ENCODE peak calls at places on chromosome 19, in four cellular contexts. A, W, N and X are unnamed samples.

GRCh38 chr19:54464044-54464623 is 556 bp upstream of the LENG9 start:
- DNase-seq in A (no peak), W (peak; percentile 80), N (peak; percentile 94), X (peak; percentile 56)

GRCh38 chr19:39915101-39915847 is 19.2 kb downstream of the FCGBP start:
- DNase-seq in A (no peak), W (no peak), N (no peak), X (no peak)

GRCh38 chr19:55440411-55441105 is 2.5 kb downstream of the SHISA7 start:
- DNase-seq in A (no peak), W (no peak), N (no peak), X (no peak)

GRCh38 chr19:1862068-1862423 is 1.3 kb downstream of the KLF16 start:
- DNase-seq in A (no peak), W (no peak), N (no peak), X (no peak)

GRCh38 chr19:54230031-54230430 is 7.2 kb upstream of the LILRB3 start:
- DNase-seq in A (no peak), W (no peak), N (no peak), X (no peak)

GRCh38 chr19:3249408-3249807 is 24.9 kb downstream of the CELF5 start:
- DNase-seq in A (no peak), W (no peak), N (no peak), X (no peak)

GRCh38 chr19:15623711-15624318 is 8.8 kb downstream of the CYP4F8 start:
- DNase-seq in A (no peak), W (no peak), N (no peak), X (no peak)

GRCh38 chr19:56690668-56691067 is 19.1 kb upstream of the ZNF835 start:
- DNase-seq in A (no peak), W (no peak), N (no peak), X (no peak)

GRCh38 chr19:5156231-5156986 is 184.2 kb downstream of the PTPRS start:
- DNase-seq in A (no peak), W (no peak), N (no peak), X (no peak)

GRCh38 chr19:54653181-54653809 is 9.5 kb upstream of the LILRB4 start:
- DNase-seq in A (no peak), W (no peak), N (peak; percentile 52), X (no peak)

GRCh38 chr19:48325265-48325910 is at the start of gene EMP3:
- DNase-seq in A (peak; percentile 70), W (peak; percentile 55), N (peak; percentile 96), X (peak; percentile 71)

GRCh38 chr19:46944918-46945628 is 74.6 kb upstream of the NPAS1 start:
- DNase-seq in A (no peak), W (no peak), N (peak; percentile 76), X (no peak)

GRCh38 chr19:54162241-54162805 is 2.8 kb upstream of the LENG1 start:
- DNase-seq in A (no peak), W (no peak), N (peak; percentile 76), X (no peak)

GRCh38 chr19:51001495-51001894 is at the start of gene KLK8:
- DNase-seq in A (no peak), W (no peak), N (no peak), X (no peak)

GRCh38 chr19:5775668-5776309 is 8.8 kb downstream of the PRR22 start:
- DNase-seq in A (peak; percentile 90), W (no peak), N (peak; percentile 65), X (no peak)

GRCh38 chr19:56174086-56174485 is 1.7 kb upstream of the GALP start:
- DNase-seq in A (no peak), W (no peak), N (no peak), X (no peak)

GRCh38 chr19:5953034-5953589 is 24.8 kb downstream of the RANBP3 start:
- DNase-seq in A (no peak), W (no peak), N (no peak), X (no peak)

GRCh38 chr19:45630463-45630862 is 8.7 kb downstream of the EML2 start:
- DNase-seq in A (peak; percentile 83), W (peak; percentile 54), N (peak; percentile 83), X (peak; percentile 88)

GRCh38 chr19:55341191-55342043 is 1.7 kb downstream of the KMT5C start:
- DNase-seq in A (no peak), W (no peak), N (peak; percentile 57), X (no peak)

GRCh38 chr19:4369888-4370260 is 26.5 kb downstream of the MPND start:
- DNase-seq in A (no peak), W (no peak), N (peak; percentile 32), X (no peak)

GRCh38 chr19:7595466-7596133 is at the start of gene CAMSAP3:
- DNase-seq in A (peak; percentile 27), W (peak; percentile 9), N (no peak), X (no peak)

GRCh38 chr19:47756627-47756929 is 11.2 kb downstream of the NOP53 start:
- DNase-seq in A (no peak), W (no peak), N (no peak), X (no peak)

GRCh38 chr19:43538922-43539321 is 5.9 kb downstream of the ZNF575 start:
- DNase-seq in A (no peak), W (no peak), N (no peak), X (no peak)

GRCh38 chr19:29479941-29480340 is 45.9 kb upstream of the VSTM2B start:
- DNase-seq in A (no peak), W (no peak), N (no peak), X (no peak)

GRCh38 chr19:42024622-42025111 is 30.6 kb upstream of the ATP1A3 start:
- DNase-seq in A (no peak), W (no peak), N (no peak), X (peak; percentile 6)

GRCh38 chr19:53772943-53773342 is 51.2 kb downstream of the NLRP12 start:
- DNase-seq in A (peak; percentile 30), W (no peak), N (peak; percentile 79), X (peak; percentile 13)

GRCh38 chr19:55437410-55437809 is 5.7 kb downstream of the SHISA7 start:
- DNase-seq in A (no peak), W (no peak), N (peak; percentile 74), X (no peak)

GRCh38 chr19:4972509-4973230 is 3.8 kb downstream of the KDM4B start:
- DNase-seq in A (peak; percentile 37), W (no peak), N (peak; percentile 28), X (no peak)

GRCh38 chr19:50658438-50659317 is 9.4 kb downstream of the C19orf81 start:
- DNase-seq in A (no peak), W (no peak), N (peak; percentile 24), X (no peak)

GRCh38 chr19:32253683-32254020 is 91.8 kb upstream of the ZNF507 start:
- DNase-seq in A (no peak), W (no peak), N (no peak), X (no peak)
- TF ChIP-seq CTCF in A (no peak), W (no peak), N (no peak), X (no peak)

DNA sequence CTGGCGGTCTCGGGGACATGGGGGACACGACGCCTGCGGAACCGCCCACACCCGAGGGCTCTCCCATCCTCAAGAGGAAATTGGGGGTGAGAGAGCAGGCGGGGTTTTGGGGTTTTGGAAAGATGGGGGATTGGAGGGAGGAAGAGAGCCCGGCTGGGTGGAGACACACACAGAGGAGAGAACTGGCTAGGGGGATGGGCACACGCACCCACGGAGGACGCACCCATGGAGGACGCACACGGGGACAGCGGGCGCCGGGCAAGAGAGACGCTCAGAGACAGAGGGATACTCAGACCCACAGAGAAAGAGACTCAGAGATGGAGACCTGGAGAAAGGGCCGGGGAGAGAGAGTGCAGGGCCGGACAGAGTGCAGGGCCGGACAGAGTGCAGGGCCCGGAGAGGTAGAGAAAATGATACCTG is 52.1 kb downstream of the MAP4K1 start:
- DNase-seq in A (no peak), W (no peak), N (no peak), X (no peak)
- H3K4me3 ChIP-seq in A (no peak overlapping the region), W (no peak overlapping the region), N (no peak overlapping the region), X (no peak overlapping the region)

DNA sequence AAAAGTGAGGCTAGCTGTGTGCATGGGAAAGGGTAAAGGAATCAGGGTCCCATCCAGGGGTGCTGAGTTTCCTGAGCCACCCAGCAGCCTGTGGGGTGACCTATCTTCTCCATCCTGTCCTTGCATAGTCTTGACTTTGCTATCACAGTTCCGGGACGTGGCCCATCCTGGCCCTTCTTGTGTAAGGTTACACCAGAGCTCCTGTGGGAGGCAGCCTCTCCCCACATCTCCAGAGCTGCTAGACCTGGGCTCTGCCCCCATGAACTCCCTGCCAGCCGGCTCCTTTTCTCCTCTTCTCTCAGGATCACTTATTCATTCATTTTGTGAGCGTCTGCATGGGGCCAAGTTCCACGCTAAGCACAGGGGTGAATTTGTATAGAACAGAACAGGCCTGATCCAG is 238.9 kb downstream of the TSHZ3 start:
- DNase-seq in A (no peak), W (no peak), N (peak; percentile 63), X (no peak)
- TF ChIP-seq CTCF in A (peak; percentile 18), W (peak; percentile 40), N (peak; percentile 58), X (peak; percentile 35)

DNA sequence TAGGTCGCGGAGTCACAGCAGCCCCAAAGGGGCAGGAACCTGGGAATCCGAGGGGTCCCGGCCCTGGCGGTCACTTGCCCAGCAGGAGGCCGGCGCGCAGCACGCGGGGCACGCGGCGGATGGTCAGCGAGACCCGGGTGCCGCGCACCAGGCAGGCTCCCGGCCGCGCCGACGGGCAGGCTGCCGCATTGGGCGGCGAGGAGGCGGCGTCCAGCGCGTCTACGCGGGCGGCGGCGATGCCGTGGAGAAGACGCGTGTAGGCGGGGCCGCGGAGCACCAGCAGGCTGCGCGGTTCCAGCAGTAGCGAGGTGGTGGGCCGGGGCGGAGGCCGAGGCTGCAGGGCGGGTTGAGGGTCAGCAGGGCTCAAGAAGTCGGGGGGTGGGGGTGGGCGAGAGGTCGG is 607 bp upstream of the SYNE4 start:
- DNase-seq in A (no peak), W (peak; percentile 19), N (peak; percentile 64), X (no peak)
- H3K4me3 ChIP-seq in A (peak overlapping the region; percentile 26), W (peak overlapping the region; percentile 39), N (peak overlapping the region; percentile 50), X (peak overlapping the region; percentile 33)

GRCh38 chr19:58578430-58578925 is 5.3 kb upstream of the MZF1 start:
- DNase-seq in A (no peak), W (no peak), N (no peak), X (no peak)

GRCh38 chr19:58572818-58573657 is at the start of gene MZF1:
- DNase-seq in A (peak; percentile 100), W (peak; percentile 100), N (peak; percentile 100), X (peak; percentile 100)

GRCh38 chr19:58573658-58574164 is 576 bp upstream of the MZF1 start:
- DNase-seq in A (no peak), W (no peak), N (no peak), X (no peak)

GRCh38 chr19:58577581-58578429 is 4.7 kb upstream of the MZF1 start:
- DNase-seq in A (no peak), W (no peak), N (no peak), X (no peak)

GRCh38 chr19:58575183-58576041 is 2.3 kb upstream of the MZF1 start:
- DNase-seq in A (peak; percentile 68), W (no peak), N (peak; percentile 94), X (peak; percentile 69)
- TF ChIP-seq CTCF in A (no peak), W (no peak), N (peak; percentile 28), X (no peak)

DNA sequence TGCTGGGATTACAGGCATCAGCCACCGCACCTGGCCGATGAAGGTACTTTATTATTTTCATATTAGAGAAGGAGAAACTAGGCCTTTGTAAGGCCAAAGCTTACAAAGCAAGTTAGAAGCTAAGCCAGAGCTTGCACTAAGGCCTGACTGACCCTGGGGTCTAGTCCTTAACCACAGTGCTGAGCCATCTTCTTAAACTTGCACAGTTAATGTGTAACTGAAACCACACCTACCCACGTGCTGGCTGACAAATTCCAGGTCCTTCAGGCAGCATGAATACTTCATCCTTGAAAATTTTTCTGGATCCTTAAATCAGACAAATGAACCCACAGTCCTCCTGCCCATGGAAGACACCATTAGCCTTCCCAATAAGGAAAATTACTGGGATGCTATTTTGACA is 880.6 kb downstream of the UQCRFS1 start:
- DNase-seq in A (no peak), W (no peak), N (no peak), X (no peak)
- H3K4me3 ChIP-seq in A (no peak overlapping the region), W (no peak overlapping the region), N (no peak overlapping the region), X (no peak overlapping the region)